ENCODE peak calls at places on chromosomes 5 and 9, in nine cellular contexts. K is breast epithelium; Z is amygdala; Q is activated CD8-positive, alpha-beta memory T cell treated with anti-CD3 and anti-CD28 coated beads for 4 hours; E is cardiac muscle cell; D is CD4-positive, alpha-beta memory T cell; H is glutamatergic neuron; X is PC-3; B is B cell. G is an unnamed sample.

GRCh38 chr9:126860757-126861466 is 473 bp downstream of the ZBTB34 start:
- DNase-seq in H (peak; percentile 60), Z (no peak), B (peak; percentile 45), K (no peak), E (peak; percentile 52), D (peak; percentile 12), Q (no peak), X (peak; percentile 19), G (no peak)

GRCh38 chr9:93679536-93680444 is 103.4 kb downstream of the PHF2 start:
- DNase-seq in Q (no peak), E (no peak), Z (no peak), K (peak; percentile 43), B (no peak), D (no peak), X (no peak), H (no peak), G (no peak)

GRCh38 chr5:168428552-168428951 is 57.7 kb upstream of the RARS1 start:
- DNase-seq in Z (no peak), B (no peak), X (no peak), E (no peak), D (no peak), K (no peak), Q (no peak), H (no peak), G (no peak)

GRCh38 chr9:116951588-116952433 is 264.7 kb downstream of the TRIM32 start:
- DNase-seq in K (no peak), B (no peak), H (no peak), D (no peak), Z (no peak), Q (no peak), E (no peak), X (peak; percentile 64), G (peak; percentile 27)

GRCh38 chr5:92907914-92908606 is 673.0 kb downstream of the NR2F1-AS1 start:
- DNase-seq in E (peak; percentile 13), K (no peak), Q (no peak), D (no peak), B (no peak), X (no peak), H (no peak), Z (no peak), G (peak; percentile 73)

GRCh38 chr5:117201016-117201415 is 626.4 kb upstream of the SEMA6A start:
- DNase-seq in B (no peak), X (no peak), Z (no peak), H (no peak), K (no peak), E (no peak), Q (no peak), D (no peak), G (no peak)

GRCh38 chr5:136123236-136123768 is 9.3 kb upstream of the SMAD5 start:
- DNase-seq in Z (no peak), H (no peak), K (no peak), X (peak; percentile 90), D (no peak), Q (no peak), E (no peak), B (no peak), G (peak; percentile 66)

GRCh38 chr5:171586436-171586835 is 167.0 kb downstream of the FGF18 start:
- DNase-seq in Z (no peak), B (no peak), Q (no peak), D (no peak), X (no peak), E (no peak), K (no peak), H (no peak), G (no peak)

GRCh38 chr5:51018423-51018822 is 352.0 kb downstream of the PARP8 start:
- DNase-seq in D (no peak), Z (no peak), E (no peak), H (no peak), B (no peak), K (no peak), Q (no peak), X (no peak), G (no peak)

GRCh38 chr9:123376218-123377071 is 20.4 kb downstream of the CRB2 start:
- DNase-seq in Q (no peak), D (no peak), B (no peak), Z (no peak), X (no peak), H (no peak), E (no peak), K (no peak), G (no peak)

GRCh38 chr9:34400275-34400674 is 23.6 kb upstream of the MYORG start:
- DNase-seq in Q (no peak), D (no peak), Z (no peak), X (no peak), K (no peak), E (no peak), H (no peak), B (no peak), G (no peak)

GRCh38 chr9:129555512-129556203 is 65.2 kb downstream of the C9orf50 start:
- DNase-seq in D (no peak), H (no peak), K (no peak), B (no peak), Z (no peak), E (no peak), X (no peak), Q (no peak), G (no peak)

GRCh38 chr5:100517301-100517974 is 17.7 kb upstream of the FAM174A start:
- DNase-seq in D (no peak), Q (no peak), K (no peak), H (no peak), E (no peak), Z (no peak), X (peak; percentile 45), B (no peak), G (no peak)

GRCh38 chr5:77971965-77972544 is 195.9 kb upstream of the TBCA start:
- DNase-seq in Q (no peak), K (no peak), X (no peak), Z (no peak), D (no peak), B (peak; percentile 17), E (no peak), H (no peak), G (no peak)